ENCODE peak calls at places on chromosome 1, in eight cellular contexts. One of them, this sample, is unnamed.

GRCh38 chr1:204889681-204890373 is 19.2 kb downstream of the NFASC start:
- DNase-seq in T-helper 2 cell: no peak
- DNase-seq in left cardiac atrium: no peak
- DNase-seq in NCI-H1436: peak
- DNase-seq in ACHN: no peak
- DNase-seq in T-cell: no peak
- DNase-seq in neural crest cell: no peak
- DNase-seq in body of pancreas: no peak
- DNase-seq in this sample: no peak

GRCh38 chr1:220803401-220804201 is 16.9 kb downstream of the MTARC1 start:
- DNase-seq in T-helper 2 cell: no peak
- DNase-seq in left cardiac atrium: no peak
- DNase-seq in NCI-H1436: peak
- DNase-seq in ACHN: peak
- DNase-seq in T-cell: no peak
- DNase-seq in neural crest cell: peak
- DNase-seq in body of pancreas: no peak
- DNase-seq in this sample: peak

GRCh38 chr1:185646202-185646683 is 87.9 kb upstream of the HMCN1 start:
- DNase-seq in T-helper 2 cell: no peak
- DNase-seq in left cardiac atrium: peak
- DNase-seq in NCI-H1436: no peak
- DNase-seq in ACHN: peak
- DNase-seq in T-cell: no peak
- DNase-seq in neural crest cell: peak
- DNase-seq in body of pancreas: peak
- DNase-seq in this sample: peak

GRCh38 chr1:229841230-229841629 is 215.2 kb downstream of the URB2 start:
- DNase-seq in T-helper 2 cell: no peak
- DNase-seq in left cardiac atrium: no peak
- DNase-seq in NCI-H1436: no peak
- DNase-seq in ACHN: no peak
- DNase-seq in T-cell: no peak
- DNase-seq in neural crest cell: no peak
- DNase-seq in body of pancreas: no peak
- DNase-seq in this sample: no peak

GRCh38 chr1:115558275-115558674 is 83.5 kb upstream of the VANGL1 start:
- DNase-seq in T-helper 2 cell: no peak
- DNase-seq in left cardiac atrium: no peak
- DNase-seq in NCI-H1436: no peak
- DNase-seq in ACHN: no peak
- DNase-seq in T-cell: no peak
- DNase-seq in neural crest cell: no peak
- DNase-seq in body of pancreas: no peak
- DNase-seq in this sample: no peak

GRCh38 chr1:191629836-191630235 is 528.4 kb upstream of the RGS18 start:
- DNase-seq in T-helper 2 cell: no peak
- DNase-seq in left cardiac atrium: no peak
- DNase-seq in NCI-H1436: no peak
- DNase-seq in ACHN: no peak
- DNase-seq in T-cell: no peak
- DNase-seq in neural crest cell: no peak
- DNase-seq in body of pancreas: no peak
- DNase-seq in this sample: no peak

GRCh38 chr1:92623187-92623778 is 136.6 kb upstream of the GFI1 start:
- DNase-seq in T-helper 2 cell: peak
- DNase-seq in left cardiac atrium: no peak
- DNase-seq in NCI-H1436: no peak
- DNase-seq in ACHN: peak
- DNase-seq in T-cell: no peak
- DNase-seq in neural crest cell: no peak
- DNase-seq in body of pancreas: no peak
- DNase-seq in this sample: peak

GRCh38 chr1:231139125-231139649 is 22.7 kb upstream of the TRIM67 start:
- DNase-seq in T-helper 2 cell: no peak
- DNase-seq in left cardiac atrium: no peak
- DNase-seq in NCI-H1436: no peak
- DNase-seq in ACHN: no peak
- DNase-seq in T-cell: no peak
- DNase-seq in neural crest cell: no peak
- DNase-seq in body of pancreas: no peak
- DNase-seq in this sample: peak

GRCh38 chr1:20882837-20883236 is 95.7 kb upstream of the HP1BP3 start:
- DNase-seq in T-helper 2 cell: no peak
- DNase-seq in left cardiac atrium: no peak
- DNase-seq in NCI-H1436: no peak
- DNase-seq in ACHN: no peak
- DNase-seq in T-cell: no peak
- DNase-seq in neural crest cell: no peak
- DNase-seq in body of pancreas: no peak
- DNase-seq in this sample: no peak

GRCh38 chr1:93673159-93673657 is 8.4 kb downstream of the BCAR3 start:
- DNase-seq in T-helper 2 cell: no peak
- DNase-seq in left cardiac atrium: no peak
- DNase-seq in NCI-H1436: no peak
- DNase-seq in ACHN: no peak
- DNase-seq in T-cell: no peak
- DNase-seq in neural crest cell: no peak
- DNase-seq in body of pancreas: no peak
- DNase-seq in this sample: peak

GRCh38 chr1:169604781-169605560 is 18.7 kb upstream of the F5 start:
- DNase-seq in T-helper 2 cell: peak
- DNase-seq in left cardiac atrium: no peak
- DNase-seq in NCI-H1436: no peak
- DNase-seq in ACHN: no peak
- DNase-seq in T-cell: peak
- DNase-seq in neural crest cell: no peak
- DNase-seq in body of pancreas: no peak
- DNase-seq in this sample: no peak

GRCh38 chr1:66476774-66477173 is 57.2 kb upstream of the SGIP1 start:
- DNase-seq in T-helper 2 cell: no peak
- DNase-seq in left cardiac atrium: no peak
- DNase-seq in NCI-H1436: no peak
- DNase-seq in ACHN: no peak
- DNase-seq in T-cell: no peak
- DNase-seq in neural crest cell: no peak
- DNase-seq in body of pancreas: no peak
- DNase-seq in this sample: peak

GRCh38 chr1:175198332-175198731 is 5.8 kb upstream of the KIAA0040 start:
- DNase-seq in T-helper 2 cell: no peak
- DNase-seq in left cardiac atrium: no peak
- DNase-seq in NCI-H1436: no peak
- DNase-seq in ACHN: no peak
- DNase-seq in T-cell: no peak
- DNase-seq in neural crest cell: no peak
- DNase-seq in body of pancreas: no peak
- DNase-seq in this sample: no peak

GRCh38 chr1:221078260-221078965 is 199.2 kb downstream of the HLX start:
- DNase-seq in T-helper 2 cell: no peak
- DNase-seq in left cardiac atrium: no peak
- DNase-seq in NCI-H1436: no peak
- DNase-seq in ACHN: no peak
- DNase-seq in T-cell: no peak
- DNase-seq in neural crest cell: no peak
- DNase-seq in body of pancreas: no peak
- DNase-seq in this sample: peak

GRCh38 chr1:234114648-234115307 is 210.3 kb downstream of the SLC35F3 start:
- DNase-seq in T-helper 2 cell: peak
- DNase-seq in left cardiac atrium: no peak
- DNase-seq in NCI-H1436: peak
- DNase-seq in ACHN: peak
- DNase-seq in T-cell: no peak
- DNase-seq in neural crest cell: peak
- DNase-seq in body of pancreas: peak
- DNase-seq in this sample: peak

GRCh38 chr1:169117599-169117998 is 11.1 kb downstream of the ATP1B1 start:
- DNase-seq in T-helper 2 cell: no peak
- DNase-seq in left cardiac atrium: no peak
- DNase-seq in NCI-H1436: no peak
- DNase-seq in ACHN: no peak
- DNase-seq in T-cell: no peak
- DNase-seq in neural crest cell: no peak
- DNase-seq in body of pancreas: no peak
- DNase-seq in this sample: peak

GRCh38 chr1:74523873-74524480 is 11.6 kb upstream of the LRRC53 start:
- DNase-seq in T-helper 2 cell: no peak
- DNase-seq in left cardiac atrium: no peak
- DNase-seq in NCI-H1436: no peak
- DNase-seq in ACHN: no peak
- DNase-seq in T-cell: no peak
- DNase-seq in neural crest cell: no peak
- DNase-seq in body of pancreas: no peak
- DNase-seq in this sample: no peak

This sample was measured in iris pigment epithelial cell.